ENCODE peak calls at places on chromosomes 5 and 9, in seven cellular contexts. One of them, this sample, is unnamed.

GRCh38 chr9:8725635-8726034 is 926.1 kb upstream of the DMAC1 start:
- DNase-seq in iris pigment epithelial cell: no peak
- DNase-seq in ureter: no peak
- DNase-seq in NCI-H774: no peak
- DNase-seq in Jurkat, Clone E6-1: no peak
- DNase-seq in activated gamma-delta T cell treated with Interleukin-2 at 50 U/mL for 16 hours: no peak
- DNase-seq in iPS-NIHi11: no peak
- DNase-seq in this sample: no peak

GRCh38 chr5:171667341-171668096 is 118.1 kb upstream of the SMIM23 start:
- DNase-seq in iPS-NIHi11: peak
- DNase-seq in iris pigment epithelial cell: peak
- DNase-seq in activated gamma-delta T cell treated with Interleukin-2 at 50 U/mL for 16 hours: no peak
- DNase-seq in NCI-H774: no peak
- DNase-seq in Jurkat, Clone E6-1: no peak
- DNase-seq in ureter: no peak
- DNase-seq in this sample: peak

GRCh38 chr5:79689541-79690466 is at the start of gene CMYA5:
- DNase-seq in ureter: peak
- DNase-seq in NCI-H774: no peak
- DNase-seq in iPS-NIHi11: peak
- DNase-seq in activated gamma-delta T cell treated with Interleukin-2 at 50 U/mL for 16 hours: no peak
- DNase-seq in iris pigment epithelial cell: peak
- DNase-seq in Jurkat, Clone E6-1: no peak
- DNase-seq in this sample: no peak

GRCh38 chr9:18437315-18438200 is 36.4 kb upstream of the ADAMTSL1 start:
- DNase-seq in NCI-H774: no peak
- DNase-seq in iPS-NIHi11: no peak
- DNase-seq in ureter: no peak
- DNase-seq in iris pigment epithelial cell: peak
- DNase-seq in Jurkat, Clone E6-1: no peak
- DNase-seq in activated gamma-delta T cell treated with Interleukin-2 at 50 U/mL for 16 hours: no peak
- DNase-seq in this sample: no peak

GRCh38 chr5:72036951-72037350 is 70.3 kb upstream of the MAP1B start:
- DNase-seq in iPS-NIHi11: peak
- DNase-seq in Jurkat, Clone E6-1: no peak
- DNase-seq in activated gamma-delta T cell treated with Interleukin-2 at 50 U/mL for 16 hours: no peak
- DNase-seq in NCI-H774: no peak
- DNase-seq in ureter: no peak
- DNase-seq in iris pigment epithelial cell: peak
- DNase-seq in this sample: no peak

GRCh38 chr9:117121331-117121730 is 293.5 kb downstream of the ASTN2 start:
- DNase-seq in ureter: no peak
- DNase-seq in iris pigment epithelial cell: no peak
- DNase-seq in NCI-H774: no peak
- DNase-seq in iPS-NIHi11: no peak
- DNase-seq in Jurkat, Clone E6-1: no peak
- DNase-seq in activated gamma-delta T cell treated with Interleukin-2 at 50 U/mL for 16 hours: no peak
- DNase-seq in this sample: no peak

GRCh38 chr9:78567693-78568092 is 270.8 kb downstream of the PSAT1 start:
- DNase-seq in iPS-NIHi11: no peak
- DNase-seq in Jurkat, Clone E6-1: no peak
- DNase-seq in NCI-H774: no peak
- DNase-seq in iris pigment epithelial cell: peak
- DNase-seq in activated gamma-delta T cell treated with Interleukin-2 at 50 U/mL for 16 hours: no peak
- DNase-seq in ureter: no peak
- DNase-seq in this sample: no peak

GRCh38 chr9:83346655-83347393 is 191.4 kb downstream of the FRMD3 start:
- DNase-seq in iris pigment epithelial cell: no peak
- DNase-seq in NCI-H774: no peak
- DNase-seq in activated gamma-delta T cell treated with Interleukin-2 at 50 U/mL for 16 hours: no peak
- DNase-seq in Jurkat, Clone E6-1: no peak
- DNase-seq in iPS-NIHi11: no peak
- DNase-seq in ureter: no peak
- DNase-seq in this sample: no peak

GRCh38 chr5:71569748-71570509 is 17.2 kb upstream of the MCCC2 start:
- DNase-seq in ureter: no peak
- DNase-seq in activated gamma-delta T cell treated with Interleukin-2 at 50 U/mL for 16 hours: no peak
- DNase-seq in NCI-H774: no peak
- DNase-seq in Jurkat, Clone E6-1: no peak
- DNase-seq in iPS-NIHi11: no peak
- DNase-seq in iris pigment epithelial cell: no peak
- DNase-seq in this sample: no peak

GRCh38 chr9:128070874-128071273 is 2.8 kb downstream of the SLC25A25 start:
- DNase-seq in Jurkat, Clone E6-1: no peak
- DNase-seq in activated gamma-delta T cell treated with Interleukin-2 at 50 U/mL for 16 hours: no peak
- DNase-seq in ureter: no peak
- DNase-seq in NCI-H774: no peak
- DNase-seq in iPS-NIHi11: no peak
- DNase-seq in iris pigment epithelial cell: no peak
- DNase-seq in this sample: no peak

GRCh38 chr5:2602451-2603045 is 148.9 kb downstream of the IRX2 start:
- DNase-seq in activated gamma-delta T cell treated with Interleukin-2 at 50 U/mL for 16 hours: no peak
- DNase-seq in ureter: no peak
- DNase-seq in Jurkat, Clone E6-1: no peak
- DNase-seq in NCI-H774: no peak
- DNase-seq in iPS-NIHi11: no peak
- DNase-seq in iris pigment epithelial cell: no peak
- DNase-seq in this sample: no peak

GRCh38 chr5:103375356-103375755 is 116.8 kb downstream of the MACIR start:
- DNase-seq in ureter: no peak
- DNase-seq in Jurkat, Clone E6-1: no peak
- DNase-seq in iPS-NIHi11: no peak
- DNase-seq in iris pigment epithelial cell: peak
- DNase-seq in NCI-H774: no peak
- DNase-seq in activated gamma-delta T cell treated with Interleukin-2 at 50 U/mL for 16 hours: no peak
- DNase-seq in this sample: peak

GRCh38 chr5:1014781-1015221 is 6.2 kb downstream of the NKD2 start:
- DNase-seq in ureter: no peak
- DNase-seq in iPS-NIHi11: no peak
- DNase-seq in iris pigment epithelial cell: no peak
- DNase-seq in Jurkat, Clone E6-1: no peak
- DNase-seq in NCI-H774: no peak
- DNase-seq in activated gamma-delta T cell treated with Interleukin-2 at 50 U/mL for 16 hours: no peak
- DNase-seq in this sample: no peak

GRCh38 chr9:37325778-37326177 is 96.7 kb upstream of the GRHPR start:
- DNase-seq in activated gamma-delta T cell treated with Interleukin-2 at 50 U/mL for 16 hours: no peak
- DNase-seq in iris pigment epithelial cell: no peak
- DNase-seq in ureter: no peak
- DNase-seq in Jurkat, Clone E6-1: no peak
- DNase-seq in NCI-H774: no peak
- DNase-seq in iPS-NIHi11: no peak
- DNase-seq in this sample: no peak

GRCh38 chr5:81631124-81631523 is 119.8 kb downstream of the SSBP2 start:
- DNase-seq in Jurkat, Clone E6-1: peak
- DNase-seq in NCI-H774: no peak
- DNase-seq in iPS-NIHi11: no peak
- DNase-seq in iris pigment epithelial cell: no peak
- DNase-seq in ureter: no peak
- DNase-seq in activated gamma-delta T cell treated with Interleukin-2 at 50 U/mL for 16 hours: peak
- DNase-seq in this sample: no peak

GRCh38 chr5:138469540-138470321 is 4.5 kb downstream of the EGR1 start:
- DNase-seq in ureter: no peak
- DNase-seq in iris pigment epithelial cell: peak
- DNase-seq in activated gamma-delta T cell treated with Interleukin-2 at 50 U/mL for 16 hours: no peak
- DNase-seq in iPS-NIHi11: no peak
- DNase-seq in NCI-H774: no peak
- DNase-seq in Jurkat, Clone E6-1: no peak
- DNase-seq in this sample: peak

GRCh38 chr5:32390819-32391591 is 53.5 kb downstream of the ZFR start:
- DNase-seq in iPS-NIHi11: no peak
- DNase-seq in activated gamma-delta T cell treated with Interleukin-2 at 50 U/mL for 16 hours: no peak
- DNase-seq in ureter: no peak
- DNase-seq in iris pigment epithelial cell: peak
- DNase-seq in NCI-H774: no peak
- DNase-seq in Jurkat, Clone E6-1: no peak
- DNase-seq in this sample: peak

GRCh38 chr5:73486119-73486899 is 11.9 kb upstream of the BTF3 start:
- DNase-seq in NCI-H774: no peak
- DNase-seq in iris pigment epithelial cell: no peak
- DNase-seq in Jurkat, Clone E6-1: no peak
- DNase-seq in ureter: no peak
- DNase-seq in iPS-NIHi11: no peak
- DNase-seq in activated gamma-delta T cell treated with Interleukin-2 at 50 U/mL for 16 hours: no peak
- DNase-seq in this sample: no peak

GRCh38 chr5:168086104-168086610 is 205.3 kb upstream of the WWC1 start:
- DNase-seq in iris pigment epithelial cell: no peak
- DNase-seq in activated gamma-delta T cell treated with Interleukin-2 at 50 U/mL for 16 hours: no peak
- DNase-seq in ureter: peak
- DNase-seq in Jurkat, Clone E6-1: no peak
- DNase-seq in iPS-NIHi11: peak
- DNase-seq in NCI-H774: peak
- DNase-seq in this sample: no peak

GRCh38 chr9:113984639-113985380 is 93.3 kb downstream of the AMBP start:
- DNase-seq in Jurkat, Clone E6-1: no peak
- DNase-seq in iPS-NIHi11: no peak
- DNase-seq in NCI-H774: no peak
- DNase-seq in ureter: no peak
- DNase-seq in activated gamma-delta T cell treated with Interleukin-2 at 50 U/mL for 16 hours: no peak
- DNase-seq in iris pigment epithelial cell: no peak
- DNase-seq in this sample: no peak

GRCh38 chr9:126833710-126834345 is 26.6 kb upstream of the ZBTB34 start:
- DNase-seq in iPS-NIHi11: no peak
- DNase-seq in NCI-H774: no peak
- DNase-seq in activated gamma-delta T cell treated with Interleukin-2 at 50 U/mL for 16 hours: no peak
- DNase-seq in ureter: no peak
- DNase-seq in iris pigment epithelial cell: no peak
- DNase-seq in Jurkat, Clone E6-1: no peak
- DNase-seq in this sample: no peak

GRCh38 chr9:5113994-5114748 is 71.3 kb downstream of the INSL6 start:
- DNase-seq in iris pigment epithelial cell: no peak
- DNase-seq in ureter: no peak
- DNase-seq in iPS-NIHi11: no peak
- DNase-seq in activated gamma-delta T cell treated with Interleukin-2 at 50 U/mL for 16 hours: no peak
- DNase-seq in Jurkat, Clone E6-1: no peak
- DNase-seq in NCI-H774: no peak
- DNase-seq in this sample: no peak

GRCh38 chr9:22423566-22423965 is 23.1 kb upstream of the DMRTA1 start:
- DNase-seq in Jurkat, Clone E6-1: no peak
- DNase-seq in activated gamma-delta T cell treated with Interleukin-2 at 50 U/mL for 16 hours: no peak
- DNase-seq in ureter: no peak
- DNase-seq in iPS-NIHi11: no peak
- DNase-seq in iris pigment epithelial cell: no peak
- DNase-seq in NCI-H774: no peak
- DNase-seq in this sample: no peak

GRCh38 chr5:59095480-59095879 is 512.6 kb downstream of the RAB3C start:
- DNase-seq in Jurkat, Clone E6-1: no peak
- DNase-seq in activated gamma-delta T cell treated with Interleukin-2 at 50 U/mL for 16 hours: no peak
- DNase-seq in iris pigment epithelial cell: peak
- DNase-seq in ureter: no peak
- DNase-seq in iPS-NIHi11: no peak
- DNase-seq in NCI-H774: no peak
- DNase-seq in this sample: peak

This sample was measured in AG04450.